ENCODE peak calls at places on chromosomes 3 and 15, in six cellular contexts. K is endodermal cell, I is lung, J is GM12878, X is HCT116, T is thoracic aorta. R is an unnamed sample.

GRCh38 chr15:66298803-66299251 is 5.5 kb downstream of the DIS3L start:
- DNase-seq in K (peak; percentile 55), J (no peak), T (no peak), X (no peak), I (no peak), R (no peak)

GRCh38 chr3:8573342-8573926 is 71.2 kb downstream of the SSUH2 start:
- DNase-seq in K (no peak), J (no peak), X (no peak), I (no peak), T (no peak), R (no peak)

GRCh38 chr3:179885950-179886349 is 150.8 kb downstream of the PEX5L start:
- DNase-seq in J (no peak), X (no peak), T (no peak), K (no peak), I (no peak), R (no peak)

GRCh38 chr3:195806211-195806915 is 5.4 kb downstream of the MUC4 start:
- DNase-seq in J (no peak), I (no peak), X (no peak), T (no peak), K (peak; percentile 91), R (no peak)

GRCh38 chr3:146100825-146101444 is 60.0 kb downstream of the PLOD2 start:
- DNase-seq in J (no peak), T (no peak), X (no peak), K (no peak), I (no peak), R (no peak)

GRCh38 chr3:165549665-165550064 is 287.6 kb downstream of the BCHE start:
- DNase-seq in X (no peak), I (no peak), J (no peak), T (no peak), K (no peak), R (no peak)

GRCh38 chr3:194482196-194482593 is 4.6 kb downstream of the ATP13A3 start:
- DNase-seq in T (no peak), J (no peak), K (no peak), X (no peak), I (no peak), R (no peak)

GRCh38 chr3:47542614-47543173 is 29.2 kb upstream of the ELP6 start:
- DNase-seq in X (no peak), J (no peak), I (no peak), K (no peak), T (peak; percentile 41), R (no peak)

GRCh38 chr3:117278424-117279190 is 569.0 kb downstream of the TUSC7 start:
- DNase-seq in I (no peak), X (peak; percentile 8), J (peak; percentile 30), T (no peak), K (no peak), R (peak; percentile 46)

GRCh38 chr3:197367081-197367780 is 68.8 kb upstream of the DLG1 start:
- DNase-seq in J (no peak), X (no peak), I (peak; percentile 87), T (no peak), K (peak; percentile 77), R (no peak)

GRCh38 chr3:185605566-185605965 is 19.5 kb downstream of the SENP2 start:
- DNase-seq in X (no peak), J (no peak), I (no peak), K (no peak), T (no peak), R (no peak)

GRCh38 chr3:75305901-75306300 is 358.2 kb upstream of the FRG2C start:
- DNase-seq in J (no peak), X (no peak), T (no peak), K (no peak), I (no peak), R (no peak)

GRCh38 chr3:61562810-61563613 is 1.6 kb downstream of the PTPRG start:
- DNase-seq in T (no peak), J (no peak), K (peak; percentile 79), X (no peak), I (no peak), R (peak; percentile 56)

GRCh38 chr3:165159760-165160421 is 36.3 kb downstream of the SLITRK3 start:
- DNase-seq in J (no peak), T (no peak), X (no peak), I (no peak), K (no peak), R (no peak)

GRCh38 chr15:38877471-38877870 is 312.9 kb upstream of the RASGRP1 start:
- DNase-seq in J (no peak), K (no peak), T (no peak), X (no peak), I (no peak), R (no peak)

GRCh38 chr3:157123621-157124020 is 36.3 kb downstream of the CCNL1 start:
- DNase-seq in K (peak; percentile 15), T (no peak), I (no peak), X (no peak), J (no peak), R (no peak)

GRCh38 chr3:149089395-149089794 is 3.1 kb upstream of the HLTF start:
- DNase-seq in X (no peak), J (no peak), T (no peak), I (no peak), K (no peak), R (no peak)

GRCh38 chr15:84775867-84776449 is 27.6 kb downstream of the ZNF592 start:
- DNase-seq in K (no peak), X (no peak), J (no peak), I (no peak), T (no peak), R (no peak)

GRCh38 chr15:91524534-91524933 is 329.0 kb upstream of the SLCO3A1 start:
- DNase-seq in X (no peak), T (no peak), I (no peak), K (no peak), J (no peak), R (no peak)

GRCh38 chr15:91521996-91522395 is 331.5 kb upstream of the SLCO3A1 start:
- DNase-seq in T (no peak), X (no peak), J (no peak), K (no peak), I (no peak), R (no peak)

GRCh38 chr15:91520848-91521247 is 332.7 kb upstream of the SLCO3A1 start:
- DNase-seq in K (no peak), I (no peak), J (no peak), T (no peak), X (no peak), R (no peak)

GRCh38 chr15:91525746-91526145 is 327.8 kb upstream of the SLCO3A1 start:
- DNase-seq in T (no peak), X (no peak), I (no peak), J (no peak), K (no peak), R (no peak)

DNA sequence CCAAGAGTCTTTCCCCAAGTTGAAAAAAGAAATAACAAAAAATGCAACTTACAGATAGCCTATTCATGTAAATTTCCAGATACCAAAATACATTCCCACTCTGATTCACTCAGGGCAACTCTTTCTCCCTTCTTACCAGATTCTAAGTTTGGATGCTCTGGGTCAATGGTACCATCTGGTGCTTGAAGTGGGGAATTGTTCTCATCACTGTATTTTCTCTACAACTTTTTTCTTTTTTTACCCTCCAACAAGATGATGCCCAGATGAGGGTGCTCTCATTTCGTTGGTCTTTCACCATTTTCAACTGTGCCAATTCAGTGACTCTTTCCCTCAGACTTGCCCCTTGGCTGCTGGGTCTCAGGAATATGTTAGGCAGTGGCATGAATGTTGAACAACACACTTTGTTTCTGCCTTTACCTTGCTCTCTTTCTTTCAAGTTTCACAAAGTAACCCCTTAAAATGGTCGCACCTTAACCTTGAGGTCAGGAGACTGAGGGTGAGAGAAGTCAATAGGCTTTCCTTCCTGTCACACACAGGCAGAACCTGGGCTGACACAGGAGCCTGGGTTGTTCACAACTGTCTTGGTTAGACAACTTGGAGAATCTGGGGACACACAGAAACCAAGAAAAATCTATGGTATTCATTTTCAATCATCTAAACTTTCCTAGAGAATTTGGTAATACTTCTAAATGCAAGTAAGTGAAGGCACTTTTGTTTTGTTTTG is 330.7 kb upstream of the SLCO3A1 start:
- DNase-seq in T (no peak), X (no peak), J (no peak), I (no peak), K (peak; percentile 43), R (no peak)
- TF ChIP-seq CTCF in T (no peak), X (no peak), J (no peak), I (no peak), K (peak; percentile 78), R (no peak)

GRCh38 chr15:100690032-100690785 is 87.8 kb downstream of the ASB7 start:
- DNase-seq in T (no peak), I (no peak), K (no peak), X (no peak), J (no peak), R (no peak)
- H3K4me1 ChIP-seq in T (peaks cover 23% of the 10 kb centered on the region), I (no peaks in the 10 kb centered on the region), K (no peaks in the 10 kb centered on the region), X (no peaks in the 10 kb centered on the region), J (peaks cover 3% of the 10 kb centered on the region), R (no peaks in the 10 kb centered on the region)

DNA sequence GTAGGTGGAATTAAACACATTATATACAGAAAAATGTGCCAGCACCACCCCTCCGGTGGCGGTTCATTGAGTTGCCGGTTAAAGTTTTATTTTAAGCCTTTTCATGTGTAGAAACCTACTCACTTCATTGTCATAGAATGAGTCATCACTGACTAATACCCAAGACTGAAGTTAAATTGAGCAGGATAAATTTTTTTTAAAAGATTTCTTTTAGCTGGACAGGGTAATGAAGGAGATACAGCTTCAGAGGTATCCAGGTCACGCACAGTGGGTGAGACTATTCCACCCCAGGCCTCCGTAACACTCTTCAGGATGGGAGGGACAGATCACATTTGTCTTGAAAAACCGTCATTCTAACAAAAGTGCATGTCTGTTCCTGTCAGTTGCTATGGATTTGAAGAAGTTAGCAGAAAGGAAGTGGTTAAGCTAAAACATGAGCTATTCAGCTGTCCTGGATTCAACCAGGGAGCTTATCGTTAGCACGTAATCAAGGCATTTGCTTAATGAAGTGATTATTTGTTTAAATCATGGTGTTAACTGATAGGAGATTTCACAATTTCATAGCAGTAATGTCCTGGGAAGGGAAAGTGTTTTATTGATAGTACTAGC is 23.3 kb downstream of the WHAMM start:
- DNase-seq in X (peak; percentile 64), T (no peak), K (no peak), J (peak; percentile 53), I (no peak), R (no peak)
- H3K36me3 ChIP-seq in X (peaks cover 27% of the 10 kb centered on the region), T (peaks cover 73% of the 10 kb centered on the region), K (peaks cover 83% of the 10 kb centered on the region), J (peaks cover 29% of the 10 kb centered on the region), I (peaks cover 56% of the 10 kb centered on the region), R (peaks cover 15% of the 10 kb centered on the region)

GRCh38 chr3:192915724-192916123 is 1.9 kb downstream of the MB21D2 start:
- DNase-seq in J (no peak), X (no peak), I (no peak), T (no peak), K (no peak), R (no peak)

GRCh38 chr3:192916455-192917257 is 1.0 kb downstream of the MB21D2 start:
- DNase-seq in T (no peak), J (no peak), K (peak; percentile 88), X (no peak), I (peak; percentile 60), R (peak; percentile 70)

GRCh38 chr3:192913540-192913939 is 4.1 kb downstream of the MB21D2 start:
- DNase-seq in I (no peak), T (no peak), X (no peak), J (no peak), K (no peak), R (no peak)

GRCh38 chr3:192914873-192915272 is 2.8 kb downstream of the MB21D2 start:
- DNase-seq in T (no peak), K (no peak), I (no peak), J (no peak), X (no peak), R (no peak)

DNA sequence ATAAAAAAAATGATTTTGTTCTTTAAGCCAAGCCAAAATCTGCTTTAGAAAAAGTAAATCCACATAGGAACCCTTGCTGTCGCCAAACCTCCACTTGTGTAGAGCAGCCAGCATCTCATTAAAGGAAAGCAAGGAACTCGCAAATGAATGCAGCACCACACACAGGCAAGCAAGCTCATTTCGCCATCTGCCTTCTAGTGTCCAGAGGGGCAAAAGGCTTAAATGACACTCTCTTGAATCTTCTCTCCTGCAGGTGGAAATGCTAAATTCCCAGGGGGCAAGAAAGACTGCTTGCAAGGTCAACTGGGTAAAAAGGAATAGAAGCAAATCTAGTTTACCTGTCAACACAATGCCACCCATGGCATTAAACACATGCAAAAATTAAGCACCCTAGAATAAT is 2.4 kb downstream of the MB21D2 start:
- DNase-seq in I (no peak), J (no peak), X (no peak), K (peak; percentile 72), T (no peak), R (no peak)
- TF ChIP-seq CTCF in I (no peak), J (peak; percentile 55), X (peak; percentile 39), K (peak; percentile 53), T (no peak), R (no peak)

R was measured in mucosa of descending colon.